ENCODE peak calls at places on chromosomes 4 and X, in six cellular contexts. L, J, M, D, W and Z are unnamed samples.

GRCh38 chr4:29770627-29771026 is 949.5 kb upstream of the PCDH7 start:
- DNase-seq in M (no peak), D (no peak), J (no peak), W (no peak), L (peak), Z (no peak)

GRCh38 chrX:7950865-7951264 is 23.7 kb upstream of the PNPLA4 start:
- DNase-seq in J (no peak), L (no peak), M (no peak), D (no peak), W (no peak), Z (no peak)

GRCh38 chr4:185134176-185134869 is 8.7 kb upstream of the SLC25A4 start:
- DNase-seq in J (no peak), M (peak), D (peak), L (peak), W (no peak), Z (no peak)

GRCh38 chrX:48487362-48487785 is 11.4 kb downstream of the FTSJ1 start:
- DNase-seq in M (no peak), D (peak), J (no peak), L (peak), W (no peak), Z (no peak)

GRCh38 chr4:75512336-75513211 is 1.6 kb downstream of the RCHY1 start:
- DNase-seq in M (no peak), J (no peak), D (peak), L (no peak), W (no peak), Z (no peak)

GRCh38 chr4:11805837-11806236 is 377.1 kb upstream of the HS3ST1 start:
- DNase-seq in W (no peak), D (peak), L (peak), M (no peak), J (no peak), Z (no peak)

GRCh38 chr4:147843162-147843561 is 111.3 kb downstream of the ARHGAP10 start:
- DNase-seq in L (peak), J (no peak), M (peak), D (no peak), W (no peak), Z (no peak)

GRCh38 chr4:94653984-94654609 is 103.7 kb upstream of the BMPR1B start:
- DNase-seq in M (no peak), L (no peak), J (no peak), D (peak), W (no peak), Z (no peak)

GRCh38 chr4:169103966-169104412 is 93.9 kb upstream of the CBR4 start:
- DNase-seq in D (no peak), M (no peak), J (no peak), L (no peak), W (no peak), Z (no peak)

GRCh38 chr4:39713691-39714090 is 15.8 kb downstream of the UBE2K start:
- DNase-seq in W (no peak), J (no peak), D (peak), M (no peak), L (no peak), Z (no peak)

GRCh38 chr4:178037459-178038214 is 595.4 kb upstream of the AGA start:
- DNase-seq in W (no peak), D (no peak), M (no peak), J (no peak), L (no peak), Z (no peak)

GRCh38 chr4:3879681-3880594 is 113.8 kb downstream of the ADRA2C start:
- DNase-seq in J (no peak), W (no peak), M (peak), L (no peak), D (peak), Z (no peak)

GRCh38 chr4:28287837-28288236 is 1427.2 kb downstream of the STIM2 start:
- DNase-seq in J (no peak), L (no peak), W (no peak), M (no peak), D (peak), Z (no peak)

GRCh38 chr4:52728877-52729276 is 22.3 kb downstream of the ERVMER34-1 start:
- DNase-seq in W (no peak), L (no peak), M (no peak), J (no peak), D (no peak), Z (no peak)

GRCh38 chr4:183333983-183334382 is 11.8 kb upstream of the CLDN24 start:
- DNase-seq in J (no peak), M (no peak), D (no peak), L (peak), W (no peak), Z (no peak)

GRCh38 chr4:153409924-153410501 is 56.1 kb upstream of the TMEM131L start:
- DNase-seq in L (no peak), D (no peak), M (no peak), W (no peak), J (no peak), Z (no peak)

GRCh38 chr4:26692014-26692726 is 108.3 kb downstream of the TBC1D19 start:
- DNase-seq in M (no peak), D (peak), L (no peak), J (no peak), W (no peak), Z (no peak)

GRCh38 chr4:11973270-11973669 is 544.6 kb upstream of the HS3ST1 start:
- DNase-seq in D (no peak), J (no peak), L (no peak), W (no peak), M (no peak), Z (no peak)

GRCh38 chr4:119508281-119508680 is 120.3 kb downstream of the PDE5A start:
- DNase-seq in M (no peak), W (no peak), J (no peak), D (no peak), L (no peak), Z (no peak)

GRCh38 chrX:141760761-141761160 is 62.2 kb upstream of the SPANXD start:
- DNase-seq in W (no peak), D (no peak), J (no peak), M (no peak), L (no peak), Z (no peak)

GRCh38 chrX:85084770-85085393 is 81.2 kb downstream of the APOOL start:
- DNase-seq in L (peak), M (peak), W (no peak), D (peak), J (no peak), Z (no peak)

GRCh38 chrX:78753571-78753970 is 6.1 kb downstream of the LPAR4 start:
- DNase-seq in J (no peak), L (no peak), W (no peak), M (no peak), D (no peak), Z (no peak)

GRCh38 chr4:100075486-100076270 is 114.6 kb downstream of the DDIT4L start:
- DNase-seq in D (peak), L (no peak), W (no peak), J (no peak), M (no peak), Z (no peak)

GRCh38 chr4:76801621-76802545 is 96.1 kb downstream of the SOWAHB start:
- DNase-seq in L (no peak), M (no peak), J (no peak), D (peak), W (no peak), Z (peak)

GRCh38 chr4:91032725-91033445 is 905.7 kb downstream of the CCSER1 start:
- DNase-seq in L (no peak), J (no peak), W (no peak), M (no peak), D (no peak), Z (no peak)

GRCh38 chrX:44382871-44383270 is 39.4 kb upstream of the EFHC2 start:
- DNase-seq in L (no peak), D (no peak), M (no peak), W (no peak), J (no peak), Z (no peak)
- H3K27ac ChIP-seq in L (no peak), D (no peak), M (no peak), W (no peak), J (no peak), Z (no peak)

GRCh38 chr4:102632236-102632635 is 128.5 kb downstream of the MANBA start:
- DNase-seq in M (no peak), J (no peak), W (no peak), D (no peak), L (no peak), Z (no peak)

GRCh38 chr4:102627831-102628523 is 126.8 kb downstream of the NFKB1 start:
- DNase-seq in M (no peak), D (peak), L (peak), J (no peak), W (no peak), Z (no peak)

GRCh38 chr4:102633100-102633499 is 127.7 kb downstream of the MANBA start:
- DNase-seq in W (no peak), D (no peak), J (no peak), M (no peak), L (no peak), Z (no peak)

GRCh38 chr4:102631616-102632015 is 129.2 kb downstream of the MANBA start:
- DNase-seq in M (no peak), L (no peak), W (no peak), J (no peak), D (no peak), Z (no peak)

GRCh38 chr4:102629686-102630085 is 128.5 kb downstream of the NFKB1 start:
- DNase-seq in D (no peak), W (no peak), J (no peak), L (no peak), M (no peak), Z (no peak)
- H3K27ac ChIP-seq in D (no peak), W (no peak), J (no peak), L (no peak), M (no peak), Z (no peak)

GRCh38 chr4:79210636-79211049 is 115.2 kb downstream of the NAA11 start:
- DNase-seq in M (no peak), D (no peak), L (no peak), W (no peak), J (no peak), Z (no peak)
- H3K27ac ChIP-seq in M (peak), D (no peak), L (no peak), W (no peak), J (no peak), Z (no peak)

DNA sequence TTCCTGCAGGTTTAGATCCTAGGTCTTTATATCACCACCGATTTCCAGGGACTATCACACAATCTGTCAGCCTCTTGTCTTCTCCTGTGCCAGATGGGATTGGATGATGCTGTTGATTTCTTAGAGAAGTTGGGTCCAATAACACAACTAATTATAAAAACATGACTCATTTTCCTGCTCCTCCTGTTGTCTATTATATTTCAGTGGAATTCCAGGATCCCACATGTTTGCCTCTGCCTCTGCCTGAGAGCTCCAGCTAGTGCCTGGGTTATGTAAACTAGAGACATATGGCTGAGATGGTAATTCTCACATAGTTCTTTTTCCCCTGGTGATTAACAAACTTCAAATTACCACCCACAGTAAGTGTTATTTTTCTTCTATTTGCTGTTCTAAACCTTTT is 3.2 kb upstream of the HOPX start:
- DNase-seq in L (no peak), J (no peak), D (peak), W (no peak), M (no peak), Z (no peak)
- H3K27ac ChIP-seq in L (no peak), J (no peak), D (no peak), W (no peak), M (no peak), Z (no peak)

DNA sequence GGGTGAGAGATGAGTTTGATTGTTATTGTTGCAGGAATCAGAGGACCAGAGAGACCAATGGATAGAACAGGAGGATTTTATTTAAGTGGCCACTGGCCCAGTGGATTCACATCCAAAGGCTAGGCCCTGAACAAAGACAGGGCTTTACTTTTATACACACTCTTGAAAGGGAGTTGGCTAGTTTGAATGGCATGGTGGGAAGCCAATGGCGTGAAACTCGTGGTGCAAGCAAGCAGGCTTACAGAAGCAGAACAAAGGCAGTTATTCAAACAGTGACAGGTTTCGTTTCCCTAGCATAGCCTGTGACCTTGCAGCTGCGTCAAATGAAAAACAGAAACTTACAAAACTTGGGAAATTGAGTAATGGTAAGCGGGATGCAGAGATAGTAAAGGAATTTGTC is 110.2 kb upstream of the PRDX4 start:
- DNase-seq in D (no peak), M (no peak), W (no peak), J (no peak), L (no peak), Z (no peak)
- H3K27ac ChIP-seq in D (no peak), M (no peak), W (no peak), J (no peak), L (no peak), Z (no peak)

GRCh38 chr4:103076777-103077347 is 301 bp upstream of the SLC9B2 start:
- DNase-seq in D (no peak), J (no peak), L (peak), W (no peak), M (no peak), Z (no peak)
- H3K27ac ChIP-seq in D (peak), J (peak), L (peak), W (peak), M (peak), Z (peak)

DNA sequence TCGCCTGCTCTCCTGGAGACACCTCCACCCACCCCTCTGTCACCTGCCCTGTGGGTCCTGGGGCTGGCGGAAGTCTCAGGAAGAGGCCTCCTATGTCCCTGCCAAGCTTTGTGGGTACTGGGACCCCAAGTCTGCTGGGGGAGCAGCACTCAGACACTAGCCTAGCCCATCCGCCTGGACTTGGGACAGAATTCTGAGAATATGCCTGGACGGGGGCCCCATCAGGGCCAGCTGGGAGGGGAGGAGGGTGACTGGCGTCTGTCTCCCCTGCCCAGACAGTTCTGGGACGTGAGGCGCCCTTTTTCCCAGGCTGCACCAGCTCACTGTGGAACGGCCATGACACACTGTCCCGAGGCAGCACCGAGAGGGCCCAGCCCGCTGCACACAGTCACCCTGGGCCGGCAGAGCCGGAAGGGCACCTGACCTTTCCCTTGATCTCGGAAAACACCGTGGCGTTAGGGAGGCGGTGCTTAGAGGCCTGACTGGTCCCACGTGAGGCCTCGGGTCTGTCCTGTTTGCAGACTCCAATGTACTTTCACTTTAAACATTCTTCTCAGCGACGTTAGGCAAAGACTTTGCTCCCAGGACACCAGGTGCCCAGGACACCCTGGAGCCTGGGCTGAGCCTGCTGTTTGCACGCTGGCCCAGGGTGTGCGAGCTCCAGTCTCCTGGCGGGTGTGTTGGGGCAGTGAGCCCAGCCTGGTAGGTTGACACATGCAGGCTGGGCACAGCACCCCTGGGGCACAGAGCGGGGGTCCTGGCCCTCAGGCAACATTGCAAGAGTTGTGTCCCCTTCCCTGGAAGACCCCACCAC is 700 bp downstream of the SLC26A1 start:
- DNase-seq in L (no peak), M (no peak), J (no peak), W (peak), D (no peak), Z (no peak)
- H3K27ac ChIP-seq in L (peak), M (peak), J (no peak), W (peak), D (no peak), Z (no peak)

GRCh38 chr4:2850966-2851782 is 7.5 kb downstream of the ADD1 start:
- DNase-seq in J (no peak), L (no peak), D (peak), M (peak), W (no peak), Z (no peak)
- H3K27ac ChIP-seq in J (peak), L (no peak), D (no peak), M (no peak), W (no peak), Z (no peak)

DNA sequence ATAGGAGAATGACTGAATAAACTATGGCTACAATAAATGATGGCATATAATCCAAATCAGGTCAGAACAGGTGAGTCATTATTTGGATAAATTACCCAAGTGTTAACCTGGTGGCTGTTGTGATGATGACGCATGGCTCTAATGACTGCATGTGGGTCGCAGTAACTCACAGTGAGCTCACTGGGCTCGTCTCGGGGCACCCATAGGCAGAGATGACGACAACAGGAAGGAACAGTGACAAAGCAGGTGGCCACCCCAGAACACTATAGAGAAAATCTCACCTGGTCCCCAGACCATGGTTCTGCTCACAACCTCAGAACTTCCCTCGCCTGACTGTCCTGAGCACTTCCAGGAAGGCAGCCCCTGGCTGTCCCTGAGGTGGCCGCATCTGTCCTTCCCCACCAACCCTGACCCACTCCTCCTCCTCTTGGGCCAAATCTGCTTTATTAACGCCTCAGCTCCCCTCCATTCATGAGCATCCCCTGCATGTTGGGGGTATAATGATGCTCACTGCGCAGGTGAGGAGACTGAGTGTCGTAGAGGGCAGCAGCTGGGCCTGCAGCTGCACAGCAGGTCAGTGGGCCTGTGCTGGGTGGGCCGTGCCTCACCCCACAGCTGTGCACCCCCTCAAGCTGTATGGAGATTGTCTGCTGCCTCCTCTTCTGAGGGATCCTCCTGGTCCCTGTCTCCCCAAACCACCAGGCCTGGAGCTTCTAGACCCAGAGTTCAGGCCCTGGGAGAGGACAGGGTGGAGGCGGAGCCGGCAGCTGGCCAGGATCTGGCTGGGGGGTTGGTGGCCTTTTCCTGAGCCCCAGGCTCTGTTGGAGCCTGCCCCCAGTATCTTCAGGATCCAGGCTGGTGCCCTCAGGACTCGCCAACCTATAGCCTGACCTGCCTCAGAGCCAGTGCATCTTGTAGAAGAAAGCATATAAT is 30.9 kb upstream of the FAM156A start:
- DNase-seq in D (peak), J (no peak), W (no peak), L (no peak), M (no peak), Z (no peak)
- H3K27ac ChIP-seq in D (no peak), J (no peak), W (no peak), L (no peak), M (no peak), Z (no peak)